ENCODE peak calls at places on chromosomes 1 and 21, in seven cellular contexts. Q is SK-N-SH, V is psoas muscle, W is cardiac muscle cell, P is heart right ventricle, J is HCT116, A is colonic mucosa. N is an unnamed sample. For H3K9me3, the result is how much of the 10 kb centered on the place peaks cover.

GRCh38 chr1:16324456-16324890 is 27.8 kb downstream of the FBXO42 start:
- DNase-seq in W (peak), A (no peak), Q (no peak), J (peak), V (no peak), P (peak), N (no peak)

GRCh38 chr1:62912028-62912638 is 128.2 kb downstream of the ATG4C start:
- DNase-seq in A (no peak), W (peak), J (no peak), P (no peak), Q (peak), V (no peak), N (no peak)

GRCh38 chr1:173506437-173506836 is 29.3 kb downstream of the PRDX6 start:
- DNase-seq in J (peak), W (no peak), V (no peak), Q (no peak), A (peak), P (no peak), N (peak)

GRCh38 chr1:233143266-233143665 is 152.3 kb downstream of the PCNX2 start:
- DNase-seq in P (no peak), J (no peak), Q (no peak), W (peak), V (no peak), A (no peak), N (no peak)

GRCh38 chr1:93427656-93428055 is 20.3 kb upstream of the FNBP1L start:
- DNase-seq in V (no peak), A (no peak), J (no peak), Q (no peak), P (peak), W (no peak), N (no peak)

GRCh38 chr21:44866780-44867179 is 6.7 kb downstream of the PTTG1IP start:
- DNase-seq in W (peak), V (no peak), A (no peak), J (no peak), P (no peak), Q (no peak), N (no peak)

GRCh38 chr21:44485254-44485793 is 30.0 kb downstream of the LRRC3 start:
- DNase-seq in W (no peak), Q (peak), J (peak), P (no peak), V (peak), A (peak), N (no peak)

GRCh38 chr21:14116080-14116481 is 94.7 kb downstream of the LIPI start:
- DNase-seq in Q (no peak), J (no peak), V (no peak), W (no peak), A (no peak), P (no peak), N (no peak)

GRCh38 chr1:110412576-110412975 is 5.1 kb upstream of the LAMTOR5 start:
- DNase-seq in J (peak), W (peak), Q (peak), P (peak), A (peak), V (peak), N (peak)

GRCh38 chr1:92690212-92690906 is 94.5 kb downstream of the EVI5 start:
- DNase-seq in J (no peak), V (no peak), P (no peak), W (no peak), A (no peak), Q (no peak), N (no peak)

DNA sequence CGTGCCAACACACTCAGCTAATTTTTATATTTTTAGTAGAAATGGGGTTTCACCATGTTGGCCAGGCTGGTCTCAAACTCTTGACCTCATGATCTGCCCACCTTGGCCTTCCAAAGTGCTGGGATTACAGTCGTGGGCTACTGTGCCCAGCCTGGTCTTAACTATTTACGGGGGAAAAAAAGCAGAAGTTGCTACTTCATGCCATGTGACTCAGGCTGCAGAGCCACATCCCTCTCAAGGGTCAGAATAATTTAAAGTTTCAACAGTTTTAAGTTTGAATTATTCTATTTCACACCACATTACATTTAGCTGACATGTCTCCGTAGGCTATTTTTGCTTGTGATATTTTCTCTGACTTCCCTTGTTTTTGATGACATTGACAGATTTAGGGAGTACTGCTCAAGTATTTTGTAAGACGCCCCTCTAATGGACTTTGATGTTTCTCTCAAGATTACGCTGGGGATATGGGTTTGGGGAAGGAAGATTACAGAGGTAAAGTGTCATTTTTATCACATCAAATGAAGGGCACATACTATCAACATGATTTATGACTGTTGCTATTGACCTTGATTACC is 14.6 kb upstream of the AGBL4 start:
- DNase-seq in W (no peak), Q (no peak), A (no peak), J (no peak), V (no peak), P (no peak), N (no peak)
- H3K9me3 ChIP-seq in W (under half), Q (under half), A (under half), J (under half), V (under half), P (under half), N (under half)

DNA sequence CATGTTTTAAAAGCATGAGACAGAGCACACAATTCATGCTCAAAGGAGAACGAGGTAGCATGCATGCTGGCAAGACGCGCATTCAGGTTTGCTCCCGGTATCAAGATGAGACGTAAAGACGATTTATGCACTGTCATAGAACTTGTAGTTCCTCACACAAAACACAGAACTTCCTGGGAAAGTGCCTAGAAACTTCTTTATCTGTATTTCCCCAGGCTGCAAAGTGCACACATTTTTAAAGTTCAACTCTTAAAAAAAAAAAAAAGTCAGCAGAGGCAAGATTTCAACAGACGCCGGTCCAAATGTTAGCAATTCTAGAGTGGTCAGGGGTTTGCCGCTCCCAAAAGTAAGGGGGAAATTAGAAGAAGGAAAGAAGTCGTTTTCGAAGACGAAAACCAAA is 83.8 kb downstream of the TM2D1 start:
- DNase-seq in Q (no peak), W (peak), J (no peak), V (no peak), P (peak), A (no peak), N (no peak)
- H3K4me3 ChIP-seq in Q (no peak), W (no peak), J (no peak), V (peak), P (no peak), A (no peak), N (no peak)

DNA sequence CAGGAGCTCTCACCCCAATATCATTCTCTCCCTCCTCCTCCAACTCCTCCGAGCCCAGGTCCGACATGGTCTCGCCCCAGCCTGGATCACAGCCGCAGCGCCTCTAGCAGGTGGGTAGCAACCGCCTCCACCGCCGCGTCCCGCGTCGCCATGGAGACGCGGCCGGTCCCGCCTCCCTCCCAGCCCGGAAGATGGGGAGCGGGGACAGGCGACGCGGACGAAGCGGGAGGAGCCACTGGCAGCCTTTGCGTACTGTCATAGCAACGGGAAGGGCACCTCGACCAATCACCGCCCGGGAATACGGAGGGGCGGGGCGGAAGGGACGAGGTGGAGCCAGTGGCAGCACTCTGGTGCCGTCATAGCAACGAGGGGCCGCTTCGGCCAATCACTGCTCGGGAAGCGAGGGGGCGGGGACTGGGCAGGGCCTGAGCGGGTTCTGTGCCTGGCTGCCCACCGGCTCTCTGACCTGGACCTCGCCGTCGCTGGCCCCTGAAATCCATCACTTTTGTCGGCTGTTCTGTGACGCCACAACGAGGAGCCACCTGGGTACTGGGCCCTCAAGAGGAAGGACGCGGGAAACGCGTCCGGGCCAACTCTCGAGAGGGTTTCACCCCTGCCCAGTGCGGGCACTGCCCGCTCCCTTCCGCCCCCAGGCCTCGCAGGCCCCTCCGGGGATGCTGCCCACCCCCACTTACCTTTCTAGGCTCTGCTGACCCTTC is at the start of gene RSPH1:
- DNase-seq in A (peak), V (peak), P (peak), W (peak), J (peak), Q (peak), N (peak)
- TF ChIP-seq CTCF in A (no peak), V (no peak), P (no peak), W (no peak), J (no peak), Q (no peak), N (no peak)

GRCh38 chr1:4628992-4629391 is 25.4 kb upstream of the AJAP1 start:
- DNase-seq in P (no peak), Q (no peak), V (no peak), A (no peak), W (no peak), J (no peak), N (no peak)

GRCh38 chr1:4626560-4627319 is 27.7 kb upstream of the AJAP1 start:
- DNase-seq in Q (no peak), P (no peak), W (no peak), A (no peak), V (peak), J (no peak), N (no peak)

GRCh38 chr1:4626061-4626460 is 28.3 kb upstream of the AJAP1 start:
- DNase-seq in J (no peak), A (no peak), W (no peak), V (no peak), P (no peak), Q (no peak), N (no peak)

GRCh38 chr1:4624801-4625200 is 29.6 kb upstream of the AJAP1 start:
- DNase-seq in A (no peak), V (no peak), J (no peak), W (no peak), Q (no peak), P (no peak), N (no peak)

GRCh38 chr1:4627353-4627752 is 27.1 kb upstream of the AJAP1 start:
- DNase-seq in V (no peak), P (no peak), Q (peak), W (no peak), A (no peak), J (no peak), N (no peak)
- H3K9me3 ChIP-seq in V (under half), P (under half), Q (under half), W (under half), A (under half), J (under half), N (under half)

GRCh38 chr1:45787905-45788304 is 15.5 kb upstream of the MAST2 start:
- DNase-seq in A (no peak), J (no peak), Q (no peak), P (peak), W (no peak), V (no peak), N (peak)

GRCh38 chr1:45789601-45790000 is 13.8 kb upstream of the MAST2 start:
- DNase-seq in V (no peak), Q (no peak), A (no peak), W (no peak), J (no peak), P (no peak), N (no peak)

DNA sequence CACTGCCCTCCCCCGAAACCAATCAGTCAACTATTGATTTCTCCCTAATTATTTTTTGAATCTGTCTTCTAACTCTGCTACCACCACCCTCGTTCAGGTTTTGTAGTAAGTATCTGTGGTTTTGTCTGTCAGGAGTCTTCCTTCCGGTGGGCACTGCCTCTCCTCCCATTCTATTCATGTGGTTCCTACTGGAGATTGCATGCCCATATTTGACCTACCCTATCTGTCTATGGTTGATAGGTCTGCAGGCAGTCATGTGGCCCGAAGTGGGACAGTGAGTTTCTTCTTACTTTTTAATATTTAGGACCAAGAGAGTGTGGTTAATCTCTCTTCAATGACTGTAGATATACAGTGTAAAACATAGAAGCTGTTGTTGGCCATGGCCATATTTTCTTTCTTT is 17.8 kb upstream of the MAST2 start:
- DNase-seq in A (no peak), P (no peak), V (no peak), J (no peak), W (no peak), Q (no peak), N (no peak)
- H3K4me3 ChIP-seq in A (no peak), P (no peak), V (no peak), J (no peak), W (no peak), Q (no peak), N (no peak)

DNA sequence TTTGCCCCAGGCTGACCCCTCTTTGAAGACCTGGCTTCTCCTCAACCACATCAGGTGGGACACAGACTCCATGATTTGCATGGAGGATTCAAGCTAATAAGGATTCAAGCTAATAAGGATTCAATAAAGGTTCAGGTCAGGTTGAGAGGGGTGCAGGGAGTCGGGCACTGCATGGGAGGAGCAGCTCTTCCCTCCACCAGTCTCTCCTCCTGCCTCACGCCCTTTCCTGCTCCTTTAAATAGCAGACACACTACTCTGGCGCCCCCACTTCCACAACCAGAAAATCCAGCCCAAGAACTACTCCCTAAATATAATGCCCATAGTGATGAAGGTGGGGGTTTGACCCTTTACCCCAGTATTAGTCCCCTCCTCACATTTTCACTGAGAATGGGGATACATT is 7.1 kb downstream of the MEX3A start:
- DNase-seq in A (no peak), V (no peak), Q (no peak), P (no peak), J (no peak), W (no peak), N (no peak)
- TF ChIP-seq CTCF in A (no peak), V (no peak), Q (no peak), P (no peak), J (no peak), W (no peak), N (no peak)

N was measured in pancreas.